ENCODE peak calls at places on chromosome 2, in four cellular contexts. M is HepG2, F is K562, V is GM12878. O is an unnamed sample.

GRCh38 chr2:96737831-96738230 is 2.0 kb downstream of the LMAN2L start:
- DNase-seq in M (no peak), F (no peak), V (no peak), O (no peak)

GRCh38 chr2:53609561-53609960 is 158.0 kb upstream of the CHAC2 start:
- DNase-seq in M (no peak), F (no peak), V (no peak), O (no peak)

GRCh38 chr2:47771211-47771610 is 11.7 kb upstream of the MSH6 start:
- DNase-seq in M (peak), F (peak), V (no peak), O (no peak)

GRCh38 chr2:174688079-174688478 is 76.2 kb downstream of the CHRNA1 start:
- DNase-seq in M (no peak), F (peak), V (no peak), O (no peak)

GRCh38 chr2:109402180-109402579 is 211.6 kb downstream of the SEPTIN10 start:
- DNase-seq in M (no peak), F (no peak), V (no peak), O (no peak)

GRCh38 chr2:185567940-185568339 is 170.7 kb upstream of the FSIP2 start:
- DNase-seq in M (no peak), F (no peak), V (no peak), O (peak)

GRCh38 chr2:96695602-96696001 is 44.3 kb downstream of the LMAN2L start:
- DNase-seq in M (no peak), F (peak), V (no peak), O (no peak)

GRCh38 chr2:190342601-190343000 is 788 bp upstream of the INPP1 start:
- DNase-seq in M (no peak), F (no peak), V (no peak), O (no peak)

GRCh38 chr2:17615728-17616351 is 75.3 kb downstream of the VSNL1 start:
- DNase-seq in M (peak), F (no peak), V (no peak), O (no peak)

GRCh38 chr2:137696916-137697315 is 267.4 kb upstream of the HNMT start:
- DNase-seq in M (no peak), F (no peak), V (no peak), O (no peak)

GRCh38 chr2:31163011-31163540 is 24.8 kb upstream of the GALNT14 start:
- DNase-seq in M (no peak), F (no peak), V (no peak), O (no peak)

GRCh38 chr2:58131191-58132011 is 84.8 kb downstream of the VRK2 start:
- DNase-seq in M (peak), F (no peak), V (no peak), O (no peak)

GRCh38 chr2:238693337-238694093 is 154.4 kb upstream of the TWIST2 start:
- DNase-seq in M (no peak), F (no peak), V (no peak), O (no peak)

GRCh38 chr2:163768881-163769681 is 33.3 kb upstream of the FIGN start:
- DNase-seq in M (no peak), F (no peak), V (no peak), O (no peak)

GRCh38 chr2:241314181-241314932 is 1.1 kb downstream of the HDLBP start:
- DNase-seq in M (peak), F (no peak), V (no peak), O (no peak)

GRCh38 chr2:169768262-169768995 is 30.2 kb upstream of the SSB start:
- DNase-seq in M (no peak), F (no peak), V (no peak), O (peak)

GRCh38 chr2:162521871-162522655 is 178.1 kb downstream of the GCA start:
- DNase-seq in M (no peak), F (no peak), V (no peak), O (no peak)

GRCh38 chr2:64402876-64403275 is 51.1 kb upstream of the LGALSL start:
- DNase-seq in M (no peak), F (peak), V (no peak), O (no peak)

GRCh38 chr2:180063494-180063893 is 56.4 kb upstream of the CWC22 start:
- DNase-seq in M (no peak), F (no peak), V (no peak), O (no peak)

GRCh38 chr2:88199912-88200682 is 30.0 kb downstream of the THNSL2 start:
- DNase-seq in M (peak), F (peak), V (no peak), O (peak)

GRCh38 chr2:46512185-46512584 is 32.8 kb downstream of the TMEM247 start:
- DNase-seq in M (no peak), F (no peak), V (no peak), O (no peak)

GRCh38 chr2:188189356-188189755 is 102.3 kb upstream of the GULP1 start:
- DNase-seq in M (no peak), F (no peak), V (no peak), O (no peak)

GRCh38 chr2:71526131-71526530 is 72.8 kb downstream of the DYSF start:
- DNase-seq in M (no peak), F (no peak), V (no peak), O (peak)

GRCh38 chr2:95333888-95334338 is 36.8 kb downstream of the KCNIP3 start:
- DNase-seq in M (no peak), F (no peak), V (no peak), O (no peak)

GRCh38 chr2:96124406-96125265 is 8.3 kb upstream of the ADRA2B start:
- DNase-seq in M (no peak), F (no peak), V (no peak), O (no peak)

GRCh38 chr2:118061135-118061955 is 26.9 kb upstream of the INSIG2 start:
- DNase-seq in M (peak), F (peak), V (peak), O (no peak)

GRCh38 chr2:42568431-42569115 is at the start of gene MTA3:
- DNase-seq in M (peak), F (peak), V (no peak), O (peak)

GRCh38 chr2:16763493-16763899 is 97.9 kb upstream of the CYRIA start:
- DNase-seq in M (no peak), F (no peak), V (no peak), O (no peak)

GRCh38 chr2:61969376-61969775 is 63.9 kb downstream of the COMMD1 start:
- DNase-seq in M (no peak), F (no peak), V (no peak), O (no peak)

GRCh38 chr2:174339971-174340399 is 5.2 kb downstream of the SP9 start:
- DNase-seq in M (no peak), F (no peak), V (no peak), O (no peak)

GRCh38 chr2:190854726-190855125 is 25.9 kb upstream of the GLS start:
- DNase-seq in M (no peak), F (no peak), V (no peak), O (no peak)

GRCh38 chr2:228599297-228599696 is 417.8 kb upstream of the SPHKAP start:
- DNase-seq in M (no peak), F (no peak), V (no peak), O (no peak)

GRCh38 chr2:240457223-240458043 is 22.0 kb downstream of the GPC1 start:
- DNase-seq in M (peak), F (no peak), V (no peak), O (peak)

GRCh38 chr2:240797500-240797895 is 22.5 kb downstream of the KIF1A start:
- DNase-seq in M (no peak), F (no peak), V (no peak), O (no peak)

GRCh38 chr2:195498176-195498575 is 158.8 kb upstream of the SLC39A10 start:
- DNase-seq in M (peak), F (peak), V (no peak), O (peak)

GRCh38 chr2:148342091-148342490 is 302.5 kb upstream of the EPC2 start:
- DNase-seq in M (no peak), F (no peak), V (no peak), O (no peak)

GRCh38 chr2:109269956-109270757 is 141.2 kb downstream of the SH3RF3 start:
- DNase-seq in M (no peak), F (no peak), V (no peak), O (no peak)

GRCh38 chr2:196381464-196381863 is 210.1 kb upstream of the STK17B start:
- DNase-seq in M (no peak), F (no peak), V (no peak), O (no peak)

GRCh38 chr2:234981197-234982095 is 29.6 kb downstream of the SH3BP4 start:
- DNase-seq in M (peak), F (no peak), V (no peak), O (peak)
- TF ChIP-seq CBFB in M (no peak), F (no peak), V (no peak), O (no peak)

DNA sequence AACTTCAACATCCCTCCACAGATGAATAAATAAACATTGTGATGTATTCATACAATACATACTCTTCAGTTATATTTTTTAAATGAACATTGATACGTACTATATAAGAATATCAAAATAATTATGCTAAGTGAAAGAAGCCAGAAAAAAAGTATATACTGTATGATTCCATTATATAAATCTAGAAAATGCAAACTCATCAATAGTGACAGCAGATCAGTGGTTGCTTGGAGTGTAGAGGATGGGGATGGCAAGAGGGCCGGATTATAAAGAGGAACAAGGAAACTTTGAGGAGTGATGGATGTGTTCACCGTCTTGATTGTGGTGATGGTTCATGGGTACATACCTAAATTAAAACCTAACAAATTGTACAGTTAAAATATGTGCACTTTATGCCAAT is 3.0 kb upstream of the TTC27 start:
- DNase-seq in M (no peak), F (no peak), V (no peak), O (no peak)
- TF ChIP-seq CBFB in M (no peak), F (no peak), V (no peak), O (no peak)

GRCh38 chr2:234996041-234996440 is 44.2 kb downstream of the SH3BP4 start:
- DNase-seq in M (peak), F (no peak), V (no peak), O (no peak)

GRCh38 chr2:234993547-234993981 is 41.7 kb downstream of the SH3BP4 start:
- DNase-seq in M (no peak), F (no peak), V (no peak), O (no peak)

GRCh38 chr2:234996467-234997270 is 44.9 kb downstream of the SH3BP4 start:
- DNase-seq in M (peak), F (no peak), V (no peak), O (peak)

GRCh38 chr2:234994340-234995321 is 42.8 kb downstream of the SH3BP4 start:
- DNase-seq in M (peak), F (no peak), V (no peak), O (no peak)

DNA sequence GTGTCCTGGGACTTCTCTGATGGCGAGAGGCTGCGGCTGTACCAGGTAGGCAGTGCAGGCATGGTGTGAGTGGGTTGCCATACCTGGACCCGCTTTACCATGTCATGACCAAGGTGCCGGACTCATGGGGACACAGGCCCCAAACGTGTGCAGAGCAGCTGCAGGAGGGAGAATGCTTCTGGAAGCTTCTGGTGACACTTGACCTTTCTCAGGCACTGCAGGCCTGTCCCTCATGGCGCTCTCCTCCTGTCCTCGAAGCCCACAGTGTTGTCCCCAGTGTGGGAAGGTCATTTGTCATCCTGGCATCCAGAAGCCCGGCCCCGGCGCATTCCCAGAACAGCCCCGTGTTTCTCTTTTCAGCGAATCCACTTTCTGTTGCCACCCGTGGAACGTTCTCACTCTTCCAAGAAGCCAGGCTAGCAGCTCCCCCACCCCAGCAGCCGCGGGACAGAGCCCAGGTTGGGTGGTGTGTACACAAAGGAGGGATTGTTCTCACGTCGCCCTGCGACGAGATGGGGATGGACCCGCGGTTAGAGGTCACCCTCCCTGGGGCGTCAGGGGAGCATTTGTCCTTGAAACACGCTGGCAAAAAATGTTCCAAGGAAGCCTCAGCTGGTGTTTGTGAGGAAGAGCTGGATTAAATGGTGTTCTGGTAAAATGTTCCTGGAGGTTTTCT is 43.7 kb downstream of the SH3BP4 start:
- DNase-seq in M (peak), F (no peak), V (no peak), O (no peak)
- TF ChIP-seq CBFB in M (peak), F (no peak), V (no peak), O (no peak)

GRCh38 chr2:156199588-156199987 is 132.9 kb downstream of the NR4A2 start:
- DNase-seq in M (no peak), F (no peak), V (no peak), O (no peak)
- TF ChIP-seq CBFB in M (no peak), F (no peak), V (no peak), O (no peak)

GRCh38 chr2:168434164-168434563 is 21.9 kb upstream of the CERS6 start:
- DNase-seq in M (no peak), F (peak), V (no peak), O (no peak)
- TF ChIP-seq CBFB in M (no peak), F (no peak), V (no peak), O (no peak)

GRCh38 chr2:99659874-99660273 is 170.1 kb upstream of the REV1 start:
- DNase-seq in M (no peak), F (no peak), V (no peak), O (no peak)

GRCh38 chr2:99654419-99654818 is 164.6 kb upstream of the REV1 start:
- DNase-seq in M (no peak), F (no peak), V (no peak), O (no peak)

GRCh38 chr2:99653433-99653832 is 163.6 kb upstream of the REV1 start:
- DNase-seq in M (no peak), F (no peak), V (no peak), O (no peak)

GRCh38 chr2:99657691-99658258 is 168.0 kb upstream of the REV1 start:
- DNase-seq in M (no peak), F (no peak), V (no peak), O (no peak)

GRCh38 chr2:99656938-99657337 is 167.1 kb upstream of the REV1 start:
- DNase-seq in M (no peak), F (no peak), V (no peak), O (no peak)
- TF ChIP-seq CBFB in M (no peak), F (no peak), V (no peak), O (no peak)

GRCh38 chr2:104862061-104862941 is 8.4 kb downstream of the POU3F3 start:
- DNase-seq in M (no peak), F (no peak), V (no peak), O (peak)
- TF ChIP-seq CBFB in M (no peak), F (no peak), V (no peak), O (no peak)

DNA sequence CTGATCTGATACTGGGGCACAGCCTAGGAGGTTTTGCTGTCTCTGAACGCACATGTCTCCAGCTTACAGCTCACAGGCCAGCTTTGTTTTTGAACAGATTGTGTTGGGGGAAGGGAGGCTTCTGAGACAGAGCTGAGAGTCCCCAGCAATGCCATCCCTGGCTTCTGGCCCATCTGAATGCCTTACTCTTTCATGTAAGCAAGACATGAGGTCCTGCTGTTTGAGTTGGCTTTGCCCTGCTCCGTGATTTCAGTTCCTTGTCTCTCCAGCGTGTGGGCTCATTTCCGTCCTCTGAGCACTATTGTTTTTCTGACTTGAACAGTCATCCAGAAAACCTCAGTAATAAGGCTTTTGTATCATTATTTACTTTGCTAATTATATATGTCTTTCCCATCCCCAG is 194.9 kb upstream of the TNP1 start:
- DNase-seq in M (no peak), F (no peak), V (no peak), O (no peak)
- TF ChIP-seq CBFB in M (no peak), F (no peak), V (no peak), O (no peak)

DNA sequence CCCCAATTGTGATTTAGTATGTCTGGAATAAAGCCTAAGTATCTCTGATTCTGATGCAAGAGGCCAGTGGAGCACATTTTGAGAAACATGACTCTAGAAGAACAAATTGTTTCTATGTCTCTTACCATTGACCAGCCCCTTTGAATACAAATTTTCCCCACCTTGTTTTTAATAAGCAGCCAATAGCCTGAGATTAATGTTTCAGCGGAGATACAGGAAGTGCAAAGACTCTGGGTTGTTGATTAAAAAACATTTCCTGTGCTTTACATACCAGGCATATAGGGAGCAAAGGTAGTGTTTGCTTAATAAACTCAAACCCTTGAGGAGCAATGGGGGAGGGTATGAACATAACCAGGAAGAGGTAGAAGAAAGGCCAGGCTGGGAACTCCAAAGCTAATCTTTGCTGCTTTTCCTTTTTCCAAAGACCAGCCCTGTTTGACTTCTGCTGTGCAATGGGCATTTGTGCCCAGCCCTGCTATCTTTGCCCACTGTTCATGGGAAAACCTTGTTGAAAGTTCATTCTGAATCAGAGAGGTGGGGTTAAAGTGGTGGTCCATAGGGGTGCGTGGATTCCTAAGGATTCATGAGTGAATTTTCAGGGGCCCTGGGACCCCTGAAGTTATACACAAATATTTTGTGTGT is 29.3 kb downstream of the UPP2 start:
- DNase-seq in M (peak), F (no peak), V (no peak), O (no peak)
- TF ChIP-seq CBFB in M (peak), F (no peak), V (no peak), O (no peak)

GRCh38 chr2:181190711-181191110 is 210.3 kb downstream of the UBE2E3 start:
- DNase-seq in M (no peak), F (no peak), V (no peak), O (no peak)
- TF ChIP-seq CBFB in M (no peak), F (no peak), V (no peak), O (no peak)